ENCODE peak calls at places on chromosome 19, in four cellular contexts. T, P, I and H are unnamed samples.

GRCh38 chr19:56076413-56076998 is 44.6 kb downstream of the ZNF787 start:
- DNase-seq in I (peak; percentile 53), T (peak; percentile 61), P (peak; percentile 65), H (peak; percentile 77)

GRCh38 chr19:46076951-46077814 is 36.4 kb upstream of the IGFL4 start:
- DNase-seq in T (peak; percentile 30), I (peak; percentile 74), P (peak; percentile 55), H (peak; percentile 92)

GRCh38 chr19:18339703-18340102 is 695 bp upstream of the PGPEP1 start:
- DNase-seq in P (no peak), T (peak; percentile 53), I (peak; percentile 45), H (peak; percentile 40)

GRCh38 chr19:54186351-54186750 is 3.0 kb downstream of the MBOAT7 start:
- DNase-seq in T (no peak), P (no peak), I (no peak), H (no peak)

GRCh38 chr19:58569191-58569942 is 3.8 kb downstream of the MZF1 start:
- DNase-seq in T (no peak), P (peak; percentile 10), I (no peak), H (no peak)

GRCh38 chr19:20479483-20479882 is 86.1 kb downstream of the ZNF737 start:
- DNase-seq in T (no peak), P (no peak), I (no peak), H (no peak)

GRCh38 chr19:49983645-49984229 is 22.8 kb upstream of the SIGLEC11 start:
- DNase-seq in I (peak; percentile 46), P (peak; percentile 66), T (peak; percentile 79), H (peak; percentile 62)

GRCh38 chr19:55305491-55305890 is 19.6 kb downstream of the TMEM150B start:
- DNase-seq in T (peak; percentile 80), P (peak; percentile 36), I (no peak), H (peak; percentile 45)

GRCh38 chr19:3396881-3397265 is 30.5 kb downstream of the NFIC start:
- DNase-seq in T (no peak), P (no peak), I (no peak), H (no peak)

GRCh38 chr19:32471811-32472210 is 66.2 kb downstream of the DPY19L3 start:
- DNase-seq in T (no peak), P (no peak), I (no peak), H (no peak)

GRCh38 chr19:31313291-31314030 is 35.8 kb downstream of the TSHZ3 start:
- DNase-seq in I (no peak), T (no peak), P (no peak), H (no peak)

GRCh38 chr19:32232449-32232848 is 113.0 kb upstream of the ZNF507 start:
- DNase-seq in P (no peak), I (no peak), T (no peak), H (no peak)

GRCh38 chr19:4431808-4432674 is 25.6 kb downstream of the UBXN6 start:
- DNase-seq in I (no peak), T (no peak), P (no peak), H (no peak)

GRCh38 chr19:45539460-45539859 is 32.2 kb downstream of the VASP start:
- DNase-seq in P (no peak), I (no peak), T (no peak), H (no peak)

GRCh38 chr19:49920624-49921363 is 8.2 kb upstream of the ATF5 start:
- DNase-seq in P (no peak), T (no peak), I (no peak), H (no peak)

GRCh38 chr19:57103573-57104277 is 16.1 kb upstream of the USP29 start:
- DNase-seq in T (peak; percentile 62), I (peak; percentile 49), P (peak; percentile 38), H (peak; percentile 73)

GRCh38 chr19:33535176-33535575 is 13.6 kb upstream of the PEPD start:
- DNase-seq in T (no peak), P (no peak), I (peak; percentile 48), H (no peak)

GRCh38 chr19:5694167-5694951 is 4.3 kb downstream of the RPL36 start:
- DNase-seq in I (no peak), P (no peak), T (no peak), H (no peak)

GRCh38 chr19:16896098-16896912 is 7.5 kb downstream of the F2RL3 start:
- DNase-seq in I (no peak), T (no peak), P (no peak), H (no peak)

GRCh38 chr19:4089946-4090345 is 23.2 kb upstream of the ZBTB7A start:
- DNase-seq in T (no peak), P (no peak), I (no peak), H (no peak)

GRCh38 chr19:5913739-5914357 is at the start of gene CAPS:
- DNase-seq in T (no peak), I (peak; percentile 74), P (peak; percentile 89), H (peak; percentile 23)

GRCh38 chr19:17579523-17580244 is 24.2 kb downstream of the COLGALT1 start:
- DNase-seq in P (no peak), I (peak; percentile 81), T (peak; percentile 91), H (peak; percentile 73)

GRCh38 chr19:480016-480855 is 16.1 kb upstream of the MADCAM1 start:
- DNase-seq in P (peak; percentile 87), I (no peak), T (no peak), H (peak; percentile 65)
- H3K4me3 ChIP-seq in P (no peak overlapping the region), I (no peak overlapping the region), T (no peak overlapping the region), H (peak overlapping the region; percentile 35)

GRCh38 chr19:38384209-38385027 is 3.4 kb downstream of the GGN start:
- DNase-seq in P (no peak), T (peak; percentile 25), I (no peak), H (peak; percentile 38)
- TF ChIP-seq CTCF in P (no peak), T (peak; percentile 65), I (no peak), H (peak; percentile 64)

DNA sequence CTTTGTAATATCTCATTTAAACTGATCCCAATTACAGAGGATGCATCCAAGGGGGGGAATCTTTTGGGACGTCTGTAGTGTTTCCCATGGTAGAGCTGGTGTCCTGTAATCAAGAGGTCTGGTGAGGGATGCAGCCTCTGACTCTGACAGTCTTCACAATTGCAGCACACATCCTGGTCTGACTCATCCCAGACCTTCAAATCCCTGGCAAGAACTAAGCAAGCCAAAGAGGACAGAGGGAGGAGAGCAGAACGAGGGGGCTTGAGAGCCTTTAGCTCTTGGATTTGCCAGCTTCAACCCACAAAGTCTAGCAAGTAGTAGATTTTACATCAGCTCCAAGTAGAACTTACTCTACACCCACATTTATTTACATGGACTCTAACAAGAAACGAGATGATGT is 17.3 kb upstream of the FCGBP start:
- DNase-seq in I (no peak), T (no peak), P (no peak), H (peak; percentile 82)
- H3K4me3 ChIP-seq in I (no peak overlapping the region), T (no peak overlapping the region), P (no peak overlapping the region), H (no peak overlapping the region)

GRCh38 chr19:13623686-13624405 is 117.6 kb upstream of the CACNA1A start:
- DNase-seq in I (no peak), T (no peak), P (no peak), H (no peak)

GRCh38 chr19:13619203-13619632 is 112.9 kb upstream of the CACNA1A start:
- DNase-seq in T (no peak), P (no peak), I (no peak), H (no peak)

GRCh38 chr19:13615890-13616289 is 109.6 kb upstream of the CACNA1A start:
- DNase-seq in I (no peak), P (no peak), T (no peak), H (peak; percentile 9)

GRCh38 chr19:13622727-13623126 is 116.4 kb upstream of the CACNA1A start:
- DNase-seq in T (no peak), I (no peak), P (no peak), H (no peak)

DNA sequence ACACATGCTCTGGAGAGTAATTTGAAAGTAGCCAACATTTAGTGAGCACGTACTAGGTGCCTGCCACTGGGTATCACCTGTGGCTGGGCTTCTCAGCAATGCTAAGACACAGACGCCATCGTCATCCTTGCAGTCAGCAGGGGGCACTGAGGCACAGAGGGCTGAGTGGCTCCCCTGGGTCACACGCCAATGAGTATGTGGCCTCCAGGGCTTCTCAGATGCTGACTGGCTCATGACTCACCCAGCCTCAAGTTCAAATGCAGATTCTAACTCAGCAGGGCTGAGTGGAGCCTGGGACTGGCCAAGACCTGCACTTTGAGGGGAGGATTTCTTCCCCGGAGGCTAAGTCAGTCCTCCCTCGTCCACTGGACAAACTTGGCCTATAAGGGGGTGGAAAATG is 115.1 kb upstream of the CACNA1A start:
- DNase-seq in T (peak; percentile 14), P (no peak), I (peak; percentile 54), H (peak; percentile 86)
- TF ChIP-seq CTCF in T (no peak), P (no peak), I (no peak), H (peak; percentile 22)

DNA sequence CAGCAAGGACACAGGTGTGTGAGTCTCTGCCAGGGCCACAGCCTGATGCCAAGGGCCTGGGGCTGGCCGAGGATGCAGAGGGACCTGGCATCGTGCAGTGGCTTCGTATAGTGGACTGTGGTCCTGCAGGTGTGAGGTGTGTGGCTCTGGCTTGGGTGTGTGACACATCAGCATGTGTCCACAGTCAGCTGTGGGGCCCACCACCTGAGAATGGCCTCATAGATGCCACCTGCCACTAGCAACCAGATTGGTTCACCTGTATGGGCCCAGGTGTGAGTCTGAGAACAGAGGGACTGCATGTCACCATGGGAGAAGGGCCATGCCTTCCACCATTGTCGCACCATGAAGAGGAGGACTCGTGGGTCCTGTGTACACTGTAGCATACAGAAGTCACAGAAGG is 2.4 kb downstream of the PPP1R14A start:
- DNase-seq in P (no peak), T (no peak), I (no peak), H (no peak)
- H3K4me3 ChIP-seq in P (no peak overlapping the region), T (no peak overlapping the region), I (no peak overlapping the region), H (no peak overlapping the region)

DNA sequence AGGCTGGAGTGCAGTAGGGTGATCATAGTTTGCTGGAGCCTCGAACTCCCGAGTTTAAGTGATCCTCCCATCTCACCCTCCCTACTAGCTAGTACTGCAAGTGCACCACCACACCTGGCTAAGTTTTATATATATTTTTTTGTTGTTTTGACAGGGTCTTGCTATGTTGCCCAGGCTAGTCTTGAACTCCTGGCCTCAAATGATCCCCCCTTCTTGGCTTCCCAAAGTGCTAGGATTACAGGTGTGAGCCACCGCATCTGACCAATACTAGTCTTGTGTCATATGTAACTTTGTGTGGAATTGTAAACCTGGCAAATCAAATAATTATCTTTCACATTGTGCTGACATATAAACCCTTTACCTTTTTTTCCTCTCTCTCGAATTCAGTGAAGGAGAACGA is 10.2 kb downstream of the HNRNPM start:
- DNase-seq in T (no peak), P (no peak), I (no peak), H (no peak)
- TF ChIP-seq CTCF in T (no peak), P (no peak), I (no peak), H (no peak)